ENCODE peak calls at places on chromosomes 12 and 14, in nine cellular contexts. One of them, this sample, is unnamed.

GRCh38 chr12:96195845-96196451 is 1.8 kb downstream of the ELK3 start:
- DNase-seq in SK-N-SH: peak; percentile 67
- DNase-seq in GM23338: peak; percentile 22
- DNase-seq in GM12878: no peak
- DNase-seq in Panc1: no peak
- DNase-seq in esophagus muscularis mucosa: no peak
- DNase-seq in transverse colon: peak; percentile 26
- DNase-seq in endothelial cell of umbilical vein: peak; percentile 76
- DNase-seq in HepG2: no peak
- DNase-seq in this sample: no peak

GRCh38 chr14:28757790-28758189 is 8.8 kb upstream of the FOXG1 start:
- DNase-seq in endothelial cell of umbilical vein: no peak
- DNase-seq in GM12878: no peak
- DNase-seq in HepG2: no peak
- DNase-seq in Panc1: no peak
- DNase-seq in esophagus muscularis mucosa: no peak
- DNase-seq in SK-N-SH: no peak
- DNase-seq in GM23338: no peak
- DNase-seq in transverse colon: no peak
- DNase-seq in this sample: no peak

GRCh38 chr14:99552572-99553216 is 51.3 kb downstream of the CCDC85C start:
- DNase-seq in HepG2: peak; percentile 88
- DNase-seq in GM12878: no peak
- DNase-seq in Panc1: no peak
- DNase-seq in esophagus muscularis mucosa: no peak
- DNase-seq in endothelial cell of umbilical vein: no peak
- DNase-seq in GM23338: no peak
- DNase-seq in transverse colon: peak; percentile 86
- DNase-seq in SK-N-SH: no peak
- DNase-seq in this sample: no peak

GRCh38 chr12:53193953-53194716 is 12.9 kb downstream of the ITGB7 start:
- DNase-seq in GM12878: no peak
- DNase-seq in Panc1: no peak
- DNase-seq in endothelial cell of umbilical vein: no peak
- DNase-seq in GM23338: no peak
- DNase-seq in transverse colon: no peak
- DNase-seq in SK-N-SH: no peak
- DNase-seq in esophagus muscularis mucosa: no peak
- DNase-seq in HepG2: peak; percentile 50
- DNase-seq in this sample: peak; percentile 19

GRCh38 chr14:88482524-88482923 is 72.3 kb downstream of the PTPN21 start:
- DNase-seq in esophagus muscularis mucosa: no peak
- DNase-seq in endothelial cell of umbilical vein: no peak
- DNase-seq in GM12878: no peak
- DNase-seq in transverse colon: no peak
- DNase-seq in GM23338: peak; percentile 49
- DNase-seq in SK-N-SH: no peak
- DNase-seq in Panc1: no peak
- DNase-seq in HepG2: no peak
- DNase-seq in this sample: no peak

GRCh38 chr14:90624228-90624627 is 192.0 kb downstream of the TTC7B start:
- DNase-seq in esophagus muscularis mucosa: no peak
- DNase-seq in Panc1: no peak
- DNase-seq in transverse colon: no peak
- DNase-seq in GM12878: no peak
- DNase-seq in endothelial cell of umbilical vein: peak; percentile 55
- DNase-seq in GM23338: no peak
- DNase-seq in SK-N-SH: no peak
- DNase-seq in HepG2: peak; percentile 42
- DNase-seq in this sample: no peak

GRCh38 chr12:131962069-131962468 is 12.3 kb downstream of the EP400 start:
- DNase-seq in SK-N-SH: no peak
- DNase-seq in esophagus muscularis mucosa: no peak
- DNase-seq in Panc1: no peak
- DNase-seq in endothelial cell of umbilical vein: no peak
- DNase-seq in GM23338: no peak
- DNase-seq in HepG2: no peak
- DNase-seq in GM12878: no peak
- DNase-seq in transverse colon: no peak
- DNase-seq in this sample: peak; percentile 3

GRCh38 chr14:26984318-26985177 is 386.7 kb upstream of the NOVA1 start:
- DNase-seq in HepG2: peak; percentile 64
- DNase-seq in Panc1: peak; percentile 24
- DNase-seq in endothelial cell of umbilical vein: peak; percentile 57
- DNase-seq in esophagus muscularis mucosa: no peak
- DNase-seq in SK-N-SH: peak; percentile 11
- DNase-seq in GM23338: peak; percentile 87
- DNase-seq in GM12878: no peak
- DNase-seq in transverse colon: peak; percentile 64
- DNase-seq in this sample: peak; percentile 53

GRCh38 chr14:78721756-78722455 is 551.7 kb downstream of the NRXN3 start:
- DNase-seq in Panc1: no peak
- DNase-seq in esophagus muscularis mucosa: no peak
- DNase-seq in HepG2: no peak
- DNase-seq in GM23338: no peak
- DNase-seq in endothelial cell of umbilical vein: no peak
- DNase-seq in SK-N-SH: no peak
- DNase-seq in GM12878: no peak
- DNase-seq in transverse colon: no peak
- DNase-seq in this sample: no peak

GRCh38 chr12:66235626-66236281 is 46.7 kb downstream of the IRAK3 start:
- DNase-seq in transverse colon: no peak
- DNase-seq in endothelial cell of umbilical vein: peak; percentile 45
- DNase-seq in Panc1: no peak
- DNase-seq in esophagus muscularis mucosa: no peak
- DNase-seq in SK-N-SH: peak; percentile 22
- DNase-seq in GM23338: peak; percentile 25
- DNase-seq in HepG2: no peak
- DNase-seq in GM12878: no peak
- DNase-seq in this sample: no peak

DNA sequence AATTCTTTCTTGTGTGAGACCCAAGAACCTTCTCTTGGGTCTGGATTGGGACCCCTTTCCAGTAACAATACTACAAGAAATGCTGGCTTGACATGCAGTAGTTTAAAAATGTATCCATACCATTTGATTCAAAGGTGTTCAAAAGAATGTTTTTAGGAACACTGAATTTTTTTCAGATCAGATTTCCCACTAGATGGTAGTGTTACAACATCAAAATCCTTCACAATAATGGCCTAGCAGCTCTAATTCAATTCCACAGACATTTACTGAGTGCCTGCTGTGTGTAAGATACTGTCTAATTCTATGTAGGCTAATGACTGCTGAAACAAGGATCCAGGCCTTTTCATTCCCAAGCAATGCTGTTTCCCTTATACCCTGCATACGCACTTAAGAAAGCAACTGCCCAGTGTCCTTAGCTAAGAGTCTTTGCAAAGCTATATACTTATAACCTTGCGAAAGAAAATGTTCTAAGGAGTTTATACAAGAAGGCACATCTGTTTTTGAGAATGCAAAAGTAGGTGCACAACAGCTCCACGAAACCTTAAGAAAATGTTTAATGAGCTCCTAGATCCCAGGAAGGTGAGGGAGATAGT is 50.7 kb upstream of the PKP2 start:
- DNase-seq in SK-N-SH: peak; percentile 54
- DNase-seq in HepG2: peak; percentile 9
- DNase-seq in Panc1: peak; percentile 22
- DNase-seq in esophagus muscularis mucosa: no peak
- DNase-seq in endothelial cell of umbilical vein: no peak
- DNase-seq in transverse colon: no peak
- DNase-seq in GM12878: no peak
- DNase-seq in GM23338: peak; percentile 61
- DNase-seq in this sample: no peak
- TF ChIP-seq CTCF in SK-N-SH: peak; percentile 39
- TF ChIP-seq CTCF in HepG2: peak; percentile 36
- TF ChIP-seq CTCF in Panc1: peak; percentile 45
- TF ChIP-seq CTCF in esophagus muscularis mucosa: no peak
- TF ChIP-seq CTCF in endothelial cell of umbilical vein: no peak
- TF ChIP-seq CTCF in transverse colon: no peak
- TF ChIP-seq CTCF in GM12878: no peak
- TF ChIP-seq CTCF in GM23338: peak; percentile 59
- TF ChIP-seq CTCF in this sample: no peak

GRCh38 chr12:6370994-6371754 is 4.2 kb downstream of the SCNN1A start:
- DNase-seq in esophagus muscularis mucosa: no peak
- DNase-seq in GM12878: peak; percentile 34
- DNase-seq in transverse colon: peak; percentile 84
- DNase-seq in endothelial cell of umbilical vein: peak; percentile 33
- DNase-seq in SK-N-SH: no peak
- DNase-seq in GM23338: peak; percentile 96
- DNase-seq in Panc1: peak; percentile 66
- DNase-seq in HepG2: peak; percentile 97
- DNase-seq in this sample: no peak
- TF ChIP-seq POLR2AphosphoS5 in esophagus muscularis mucosa: no peak
- TF ChIP-seq POLR2AphosphoS5 in GM12878: no peak
- TF ChIP-seq POLR2AphosphoS5 in transverse colon: peak; percentile 79
- TF ChIP-seq POLR2AphosphoS5 in endothelial cell of umbilical vein: no peak
- TF ChIP-seq POLR2AphosphoS5 in SK-N-SH: no peak
- TF ChIP-seq POLR2AphosphoS5 in GM23338: no peak
- TF ChIP-seq POLR2AphosphoS5 in Panc1: peak; percentile 25
- TF ChIP-seq POLR2AphosphoS5 in HepG2: peak; percentile 70
- TF ChIP-seq POLR2AphosphoS5 in this sample: no peak

DNA sequence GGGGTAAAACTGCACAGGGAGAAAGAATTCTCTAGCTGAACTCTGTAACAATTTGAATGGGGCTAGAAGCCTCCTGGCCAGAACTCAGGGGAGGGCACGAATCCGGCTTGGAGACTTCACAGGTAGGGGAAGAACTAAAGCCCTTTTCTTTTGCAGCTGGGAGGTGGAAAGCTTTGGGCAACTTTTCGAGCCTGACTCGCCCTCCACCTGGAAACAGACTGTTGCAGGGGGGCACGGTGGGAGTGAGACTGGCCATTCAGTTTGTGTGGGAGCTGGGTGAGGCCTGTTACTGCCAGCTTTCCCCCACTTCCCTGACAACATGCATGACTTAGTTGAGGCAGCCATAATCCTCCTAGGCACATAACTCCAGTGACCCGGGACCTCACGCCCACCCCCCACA is 135.8 kb downstream of the PLCZ1 start:
- DNase-seq in esophagus muscularis mucosa: no peak
- DNase-seq in HepG2: no peak
- DNase-seq in Panc1: no peak
- DNase-seq in GM12878: no peak
- DNase-seq in SK-N-SH: no peak
- DNase-seq in endothelial cell of umbilical vein: no peak
- DNase-seq in GM23338: no peak
- DNase-seq in transverse colon: no peak
- DNase-seq in this sample: no peak
- TF ChIP-seq CTCF in esophagus muscularis mucosa: no peak
- TF ChIP-seq CTCF in HepG2: no peak
- TF ChIP-seq CTCF in Panc1: no peak
- TF ChIP-seq CTCF in GM12878: no peak
- TF ChIP-seq CTCF in SK-N-SH: no peak
- TF ChIP-seq CTCF in endothelial cell of umbilical vein: no peak
- TF ChIP-seq CTCF in GM23338: no peak
- TF ChIP-seq CTCF in transverse colon: no peak
- TF ChIP-seq CTCF in this sample: no peak

GRCh38 chr12:51951843-51952722 is 584 bp downstream of the ACVR1B start:
- DNase-seq in GM23338: peak; percentile 67
- DNase-seq in Panc1: no peak
- DNase-seq in HepG2: no peak
- DNase-seq in endothelial cell of umbilical vein: peak; percentile 15
- DNase-seq in GM12878: no peak
- DNase-seq in SK-N-SH: peak; percentile 30
- DNase-seq in esophagus muscularis mucosa: no peak
- DNase-seq in transverse colon: peak; percentile 26
- DNase-seq in this sample: no peak

GRCh38 chr12:51950682-51951198 is 759 bp upstream of the ACVR1B start:
- DNase-seq in transverse colon: no peak
- DNase-seq in esophagus muscularis mucosa: no peak
- DNase-seq in HepG2: no peak
- DNase-seq in GM12878: no peak
- DNase-seq in endothelial cell of umbilical vein: no peak
- DNase-seq in GM23338: no peak
- DNase-seq in SK-N-SH: no peak
- DNase-seq in Panc1: no peak
- DNase-seq in this sample: no peak

GRCh38 chr12:51949342-51950030 is 2.0 kb upstream of the ACVR1B start:
- DNase-seq in SK-N-SH: no peak
- DNase-seq in GM23338: no peak
- DNase-seq in GM12878: no peak
- DNase-seq in transverse colon: no peak
- DNase-seq in endothelial cell of umbilical vein: no peak
- DNase-seq in esophagus muscularis mucosa: no peak
- DNase-seq in HepG2: no peak
- DNase-seq in Panc1: no peak
- DNase-seq in this sample: no peak

GRCh38 chr12:51953011-51953568 is 1.6 kb downstream of the ACVR1B start:
- DNase-seq in transverse colon: no peak
- DNase-seq in esophagus muscularis mucosa: no peak
- DNase-seq in HepG2: no peak
- DNase-seq in Panc1: no peak
- DNase-seq in endothelial cell of umbilical vein: peak; percentile 45
- DNase-seq in SK-N-SH: no peak
- DNase-seq in GM23338: no peak
- DNase-seq in GM12878: no peak
- DNase-seq in this sample: no peak

GRCh38 chr12:51951199-51951842 is at the start of gene ACVR1B:
- DNase-seq in transverse colon: peak; percentile 94
- DNase-seq in GM23338: peak; percentile 91
- DNase-seq in endothelial cell of umbilical vein: peak; percentile 92
- DNase-seq in GM12878: peak; percentile 15
- DNase-seq in HepG2: peak; percentile 57
- DNase-seq in Panc1: peak; percentile 41
- DNase-seq in esophagus muscularis mucosa: peak; percentile 97
- DNase-seq in SK-N-SH: peak; percentile 95
- DNase-seq in this sample: peak; percentile 88
- TF ChIP-seq POLR2AphosphoS5 in transverse colon: no peak
- TF ChIP-seq POLR2AphosphoS5 in GM23338: peak; percentile 23
- TF ChIP-seq POLR2AphosphoS5 in endothelial cell of umbilical vein: peak; percentile 39
- TF ChIP-seq POLR2AphosphoS5 in GM12878: no peak
- TF ChIP-seq POLR2AphosphoS5 in HepG2: no peak
- TF ChIP-seq POLR2AphosphoS5 in Panc1: no peak
- TF ChIP-seq POLR2AphosphoS5 in esophagus muscularis mucosa: peak; percentile 57
- TF ChIP-seq POLR2AphosphoS5 in SK-N-SH: no peak
- TF ChIP-seq POLR2AphosphoS5 in this sample: peak; percentile 9

GRCh38 chr14:93155667-93156066 is 29.0 kb downstream of the MOAP1 start:
- DNase-seq in esophagus muscularis mucosa: no peak
- DNase-seq in transverse colon: no peak
- DNase-seq in endothelial cell of umbilical vein: no peak
- DNase-seq in HepG2: no peak
- DNase-seq in GM12878: no peak
- DNase-seq in GM23338: no peak
- DNase-seq in Panc1: no peak
- DNase-seq in SK-N-SH: no peak
- DNase-seq in this sample: no peak

GRCh38 chr14:93156693-93157369 is 27.9 kb downstream of the MOAP1 start:
- DNase-seq in GM23338: no peak
- DNase-seq in endothelial cell of umbilical vein: no peak
- DNase-seq in Panc1: no peak
- DNase-seq in transverse colon: no peak
- DNase-seq in SK-N-SH: no peak
- DNase-seq in HepG2: no peak
- DNase-seq in GM12878: no peak
- DNase-seq in esophagus muscularis mucosa: no peak
- DNase-seq in this sample: no peak

GRCh38 chr14:93163570-93163969 is 21.1 kb downstream of the MOAP1 start:
- DNase-seq in Panc1: no peak
- DNase-seq in GM23338: no peak
- DNase-seq in endothelial cell of umbilical vein: no peak
- DNase-seq in HepG2: no peak
- DNase-seq in SK-N-SH: no peak
- DNase-seq in GM12878: peak; percentile 71
- DNase-seq in transverse colon: no peak
- DNase-seq in esophagus muscularis mucosa: no peak
- DNase-seq in this sample: no peak

GRCh38 chr14:93161411-93161940 is 23.2 kb downstream of the MOAP1 start:
- DNase-seq in GM12878: no peak
- DNase-seq in transverse colon: no peak
- DNase-seq in GM23338: no peak
- DNase-seq in endothelial cell of umbilical vein: no peak
- DNase-seq in SK-N-SH: no peak
- DNase-seq in HepG2: no peak
- DNase-seq in Panc1: no peak
- DNase-seq in esophagus muscularis mucosa: no peak
- DNase-seq in this sample: no peak

GRCh38 chr14:93160353-93160801 is 24.3 kb downstream of the MOAP1 start:
- DNase-seq in HepG2: no peak
- DNase-seq in SK-N-SH: peak; percentile 56
- DNase-seq in GM12878: no peak
- DNase-seq in esophagus muscularis mucosa: no peak
- DNase-seq in GM23338: peak; percentile 73
- DNase-seq in Panc1: no peak
- DNase-seq in endothelial cell of umbilical vein: no peak
- DNase-seq in transverse colon: no peak
- DNase-seq in this sample: no peak
- TF ChIP-seq CTCF in HepG2: peak; percentile 74
- TF ChIP-seq CTCF in SK-N-SH: peak; percentile 37
- TF ChIP-seq CTCF in GM12878: peak; percentile 23
- TF ChIP-seq CTCF in esophagus muscularis mucosa: no peak
- TF ChIP-seq CTCF in GM23338: peak; percentile 50
- TF ChIP-seq CTCF in Panc1: peak; percentile 74
- TF ChIP-seq CTCF in endothelial cell of umbilical vein: peak; percentile 13
- TF ChIP-seq CTCF in transverse colon: no peak
- TF ChIP-seq CTCF in this sample: no peak

This sample was measured in breast epithelium.